ENCODE peak calls at places on chromosomes 3 and 15, in six cellular contexts. B, L, V, T, Y and H are unnamed samples.

GRCh38 chr3:7657214-7658112 is 796.5 kb downstream of the GRM7 start:
- DNase-seq in B (no peak), L (no peak), V (no peak), T (no peak), Y (no peak), H (no peak)

GRCh38 chr3:65924762-65925161 is 114.0 kb downstream of the MAGI1 start:
- DNase-seq in B (no peak), L (no peak), V (no peak), T (no peak), Y (peak), H (no peak)

GRCh38 chr3:56052219-56052618 is 416.0 kb downstream of the ERC2 start:
- DNase-seq in B (no peak), L (no peak), V (no peak), T (no peak), Y (no peak), H (no peak)

GRCh38 chr15:84816694-84817460 is at the start of gene ALPK3:
- DNase-seq in B (no peak), L (peak), V (no peak), T (peak), Y (no peak), H (peak)

GRCh38 chr15:86663304-86663703 is 583.6 kb downstream of the AGBL1 start:
- DNase-seq in B (no peak), L (no peak), V (no peak), T (no peak), Y (no peak), H (no peak)

GRCh38 chr15:38652183-38652794 is 87.7 kb upstream of the RASGRP1 start:
- DNase-seq in B (no peak), L (no peak), V (no peak), T (no peak), Y (no peak), H (no peak)

GRCh38 chr3:171223396-171223795 is 196.9 kb upstream of the SLC2A2 start:
- DNase-seq in B (no peak), L (no peak), V (no peak), T (no peak), Y (no peak), H (no peak)

GRCh38 chr3:58414538-58415197 is 19.0 kb downstream of the PDHB start:
- DNase-seq in B (peak), L (peak), V (peak), T (peak), Y (peak), H (no peak)

GRCh38 chr3:179451335-179452165 is at the start of gene GNB4:
- DNase-seq in B (peak), L (peak), V (peak), T (peak), Y (peak), H (peak)

GRCh38 chr3:38487323-38487722 is 8.8 kb upstream of the EXOG start:
- DNase-seq in B (no peak), L (no peak), V (no peak), T (no peak), Y (no peak), H (no peak)

GRCh38 chr3:8597515-8597853 is 47.1 kb downstream of the SSUH2 start:
- DNase-seq in B (no peak), L (no peak), V (no peak), T (no peak), Y (peak), H (no peak)

GRCh38 chr3:49534581-49535495 is 19.4 kb upstream of the BSN start:
- DNase-seq in B (no peak), L (peak), V (no peak), T (peak), Y (no peak), H (no peak)

GRCh38 chr3:190001426-190001825 is 119.3 kb downstream of the P3H2 start:
- DNase-seq in B (no peak), L (peak), V (no peak), T (no peak), Y (no peak), H (no peak)

GRCh38 chr3:152834354-152835310 is at the start of gene P2RY1:
- DNase-seq in B (peak), L (peak), V (peak), T (peak), Y (peak), H (peak)

GRCh38 chr3:175222356-175222755 is 363.2 kb downstream of the NAALADL2 start:
- DNase-seq in B (no peak), L (no peak), V (no peak), T (no peak), Y (no peak), H (no peak)

GRCh38 chr15:62975515-62975914 is 67.0 kb upstream of the TPM1 start:
- DNase-seq in B (no peak), L (no peak), V (no peak), T (no peak), Y (no peak), H (no peak)

GRCh38 chr15:100114526-100114925 is 227.2 kb downstream of the ADAMTS17 start:
- DNase-seq in B (no peak), L (no peak), V (peak), T (no peak), Y (peak), H (peak)

GRCh38 chr3:190526787-190527767 is 13.2 kb downstream of the IL1RAP start:
- DNase-seq in B (no peak), L (no peak), V (peak), T (no peak), Y (peak), H (no peak)

GRCh38 chr15:59751552-59752413 is 62.7 kb upstream of the BNIP2 start:
- DNase-seq in B (no peak), L (peak), V (peak), T (no peak), Y (peak), H (no peak)